ENCODE peak calls at places on chromosomes 2 and 18, in six cellular contexts. One of them, this sample, is unnamed. For H3K27me3, the result is how much of the 10 kb centered on the place peaks cover.

GRCh38 chr2:182668671-182669070 is 47.4 kb upstream of the DNAJC10 start:
- DNase-seq in tibial nerve: no peak
- DNase-seq in adrenal gland: no peak
- DNase-seq in breast epithelium: no peak
- DNase-seq in ovary: no peak
- DNase-seq in endothelial cell of umbilical vein: peak
- DNase-seq in this sample: no peak

GRCh38 chr18:49658871-49659378 is 97.1 kb downstream of the LIPG start:
- DNase-seq in tibial nerve: no peak
- DNase-seq in adrenal gland: no peak
- DNase-seq in ovary: no peak
- DNase-seq in breast epithelium: no peak
- DNase-seq in endothelial cell of umbilical vein: no peak
- DNase-seq in this sample: no peak

GRCh38 chr2:151410485-151410833 is 757 bp downstream of the RIF1 start:
- DNase-seq in ovary: no peak
- DNase-seq in breast epithelium: no peak
- DNase-seq in adrenal gland: no peak
- DNase-seq in tibial nerve: no peak
- DNase-seq in endothelial cell of umbilical vein: no peak
- DNase-seq in this sample: no peak

GRCh38 chr18:21439453-21439852 is 161.1 kb downstream of the ESCO1 start:
- DNase-seq in breast epithelium: no peak
- DNase-seq in tibial nerve: no peak
- DNase-seq in endothelial cell of umbilical vein: no peak
- DNase-seq in adrenal gland: no peak
- DNase-seq in ovary: no peak
- DNase-seq in this sample: no peak

GRCh38 chr2:23042176-23042909 is 342.6 kb upstream of the KLHL29 start:
- DNase-seq in breast epithelium: no peak
- DNase-seq in ovary: no peak
- DNase-seq in endothelial cell of umbilical vein: no peak
- DNase-seq in tibial nerve: no peak
- DNase-seq in adrenal gland: no peak
- DNase-seq in this sample: peak

GRCh38 chr18:58046794-58047555 is 2.9 kb downstream of the NEDD4L start:
- DNase-seq in adrenal gland: no peak
- DNase-seq in ovary: no peak
- DNase-seq in breast epithelium: no peak
- DNase-seq in endothelial cell of umbilical vein: no peak
- DNase-seq in tibial nerve: no peak
- DNase-seq in this sample: no peak

GRCh38 chr2:186976329-186976728 is 127.4 kb upstream of the ZSWIM2 start:
- DNase-seq in breast epithelium: no peak
- DNase-seq in ovary: no peak
- DNase-seq in tibial nerve: no peak
- DNase-seq in endothelial cell of umbilical vein: no peak
- DNase-seq in adrenal gland: no peak
- DNase-seq in this sample: no peak

GRCh38 chr2:11940121-11940743 is 193.8 kb downstream of the LPIN1 start:
- DNase-seq in breast epithelium: no peak
- DNase-seq in ovary: no peak
- DNase-seq in adrenal gland: no peak
- DNase-seq in endothelial cell of umbilical vein: no peak
- DNase-seq in tibial nerve: no peak
- DNase-seq in this sample: no peak

GRCh38 chr18:8788503-8789429 is 83.4 kb downstream of the MTCL1 start:
- DNase-seq in adrenal gland: no peak
- DNase-seq in tibial nerve: no peak
- DNase-seq in ovary: no peak
- DNase-seq in endothelial cell of umbilical vein: no peak
- DNase-seq in breast epithelium: no peak
- DNase-seq in this sample: no peak

GRCh38 chr2:98479959-98480524 is 35.4 kb downstream of the INPP4A start:
- DNase-seq in endothelial cell of umbilical vein: peak
- DNase-seq in tibial nerve: no peak
- DNase-seq in adrenal gland: peak
- DNase-seq in ovary: peak
- DNase-seq in breast epithelium: no peak
- DNase-seq in this sample: peak

GRCh38 chr2:176175729-176176074 is 12.8 kb upstream of the HOXD1 start:
- DNase-seq in ovary: no peak
- DNase-seq in endothelial cell of umbilical vein: no peak
- DNase-seq in breast epithelium: no peak
- DNase-seq in adrenal gland: no peak
- DNase-seq in tibial nerve: no peak
- DNase-seq in this sample: no peak

GRCh38 chr2:176174382-176174834 is 14.1 kb upstream of the HOXD1 start:
- DNase-seq in ovary: peak
- DNase-seq in breast epithelium: no peak
- DNase-seq in endothelial cell of umbilical vein: no peak
- DNase-seq in tibial nerve: no peak
- DNase-seq in adrenal gland: no peak
- DNase-seq in this sample: peak

GRCh38 chr2:176173679-176174381 is 14.6 kb upstream of the HOXD1 start:
- DNase-seq in tibial nerve: no peak
- DNase-seq in ovary: no peak
- DNase-seq in breast epithelium: no peak
- DNase-seq in adrenal gland: no peak
- DNase-seq in endothelial cell of umbilical vein: no peak
- DNase-seq in this sample: no peak

GRCh38 chr2:176176233-176176632 is 12.2 kb upstream of the HOXD1 start:
- DNase-seq in adrenal gland: no peak
- DNase-seq in breast epithelium: no peak
- DNase-seq in endothelial cell of umbilical vein: no peak
- DNase-seq in ovary: no peak
- DNase-seq in tibial nerve: no peak
- DNase-seq in this sample: no peak

GRCh38 chr2:176174850-176175728 is 13.4 kb upstream of the HOXD1 start:
- DNase-seq in ovary: peak
- DNase-seq in tibial nerve: no peak
- DNase-seq in breast epithelium: no peak
- DNase-seq in adrenal gland: peak
- DNase-seq in endothelial cell of umbilical vein: no peak
- DNase-seq in this sample: peak
- H3K27me3 ChIP-seq in ovary: under half
- H3K27me3 ChIP-seq in tibial nerve: under half
- H3K27me3 ChIP-seq in breast epithelium: half or more
- H3K27me3 ChIP-seq in adrenal gland: under half
- H3K27me3 ChIP-seq in endothelial cell of umbilical vein: under half
- H3K27me3 ChIP-seq in this sample: under half

DNA sequence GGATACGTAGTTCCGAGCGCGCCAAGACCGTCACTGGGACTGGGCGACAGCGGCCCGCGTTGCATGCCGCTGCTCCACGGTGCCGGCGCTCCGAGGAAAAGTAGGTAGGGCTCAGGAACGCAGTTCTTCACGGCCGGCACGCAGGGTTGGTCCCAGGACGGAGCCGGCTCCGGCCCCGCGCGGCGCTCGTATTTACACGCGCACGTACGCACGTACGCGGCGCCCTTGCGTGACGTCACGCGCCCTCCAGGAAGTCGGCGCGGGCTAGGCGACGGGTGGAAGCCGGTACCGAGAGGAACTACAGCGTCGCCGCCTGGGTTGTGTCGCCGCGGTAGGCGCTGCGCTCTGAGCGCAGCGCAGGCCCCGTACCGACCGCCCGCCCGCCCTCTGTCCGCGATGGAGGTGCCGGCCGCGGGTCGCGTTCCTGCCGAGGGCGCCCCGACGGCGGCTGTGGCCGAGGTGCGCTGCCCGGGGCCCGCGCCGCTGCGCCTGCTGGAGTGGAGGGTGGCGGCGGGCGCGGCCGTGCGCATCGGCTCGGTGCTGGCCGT is at the start of gene CTDP1:
- DNase-seq in ovary: peak
- DNase-seq in breast epithelium: peak
- DNase-seq in tibial nerve: peak
- DNase-seq in adrenal gland: peak
- DNase-seq in endothelial cell of umbilical vein: peak
- DNase-seq in this sample: peak
- TF ChIP-seq POLR2A in ovary: peak
- TF ChIP-seq POLR2A in breast epithelium: no peak
- TF ChIP-seq POLR2A in tibial nerve: no peak
- TF ChIP-seq POLR2A in adrenal gland: peak
- TF ChIP-seq POLR2A in endothelial cell of umbilical vein: no peak
- TF ChIP-seq POLR2A in this sample: no peak

DNA sequence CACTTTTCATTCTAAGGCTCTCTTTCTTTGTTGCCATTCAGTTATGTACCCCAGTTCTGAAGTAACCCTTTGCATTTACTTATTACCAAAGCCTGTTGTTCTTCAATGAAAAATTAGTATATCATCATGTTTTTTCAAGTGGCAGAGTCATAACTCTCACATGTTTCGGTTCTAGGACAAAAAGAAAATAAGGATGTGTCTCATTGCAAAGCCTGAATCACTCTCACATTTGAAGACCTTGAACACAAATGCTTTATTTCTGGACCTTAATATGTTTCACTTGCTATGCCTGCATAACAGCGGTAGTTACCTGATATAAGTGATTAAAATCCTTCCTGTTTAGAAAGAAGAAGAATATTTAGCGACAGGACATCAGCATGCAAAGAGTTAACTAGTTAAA is 49.1 kb downstream of the ZEB2 start:
- DNase-seq in endothelial cell of umbilical vein: peak
- DNase-seq in adrenal gland: no peak
- DNase-seq in ovary: no peak
- DNase-seq in breast epithelium: no peak
- DNase-seq in tibial nerve: no peak
- DNase-seq in this sample: no peak
- H3K27me3 ChIP-seq in endothelial cell of umbilical vein: under half
- H3K27me3 ChIP-seq in adrenal gland: under half
- H3K27me3 ChIP-seq in ovary: under half
- H3K27me3 ChIP-seq in breast epithelium: under half
- H3K27me3 ChIP-seq in tibial nerve: under half
- H3K27me3 ChIP-seq in this sample: under half

GRCh38 chr2:131092409-131093065 is 723 bp downstream of the FAM168B start:
- DNase-seq in adrenal gland: no peak
- DNase-seq in endothelial cell of umbilical vein: peak
- DNase-seq in ovary: no peak
- DNase-seq in tibial nerve: no peak
- DNase-seq in breast epithelium: no peak
- DNase-seq in this sample: no peak

GRCh38 chr2:131094655-131095281 is 1.5 kb upstream of the FAM168B start:
- DNase-seq in breast epithelium: no peak
- DNase-seq in adrenal gland: no peak
- DNase-seq in endothelial cell of umbilical vein: no peak
- DNase-seq in ovary: no peak
- DNase-seq in tibial nerve: no peak
- DNase-seq in this sample: no peak

DNA sequence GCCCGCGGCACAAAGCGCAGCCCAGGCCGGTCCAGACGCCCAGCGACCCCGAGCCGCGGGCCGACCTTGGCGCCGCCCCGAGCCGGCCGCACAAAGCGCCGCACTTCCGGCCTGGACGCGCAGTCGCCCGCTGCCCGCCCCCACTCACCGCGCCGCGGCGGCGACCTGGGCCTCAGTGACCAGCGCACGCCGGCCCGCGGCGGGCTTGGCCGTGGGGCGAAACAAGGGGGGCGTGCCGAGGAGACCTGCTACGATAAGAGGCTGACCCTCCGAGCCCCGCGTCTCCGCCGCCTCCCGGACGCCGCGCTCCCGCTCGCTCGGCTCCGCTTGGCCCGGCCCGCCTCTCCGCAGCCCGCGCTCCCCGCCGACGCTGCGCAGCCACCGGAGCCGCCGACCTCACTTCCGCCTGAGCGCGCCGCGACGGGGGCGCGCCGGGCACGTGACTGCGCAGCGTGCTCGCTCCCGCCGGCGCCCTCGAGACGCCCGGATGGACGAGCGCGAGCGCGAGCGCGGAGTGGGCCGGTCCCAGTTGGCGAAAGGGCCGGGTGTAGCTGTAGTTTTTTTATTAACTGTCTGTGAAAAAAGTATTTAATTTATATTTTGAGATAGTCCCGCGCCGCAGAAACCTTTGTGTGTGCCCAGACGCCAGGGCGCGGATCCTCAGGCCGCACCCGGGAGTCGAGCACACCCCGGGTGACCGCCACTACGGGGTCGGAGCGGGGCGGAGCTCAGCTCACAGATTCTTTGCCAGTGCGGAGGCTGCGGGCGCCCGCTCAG is at the start of gene FAM168B:
- DNase-seq in endothelial cell of umbilical vein: peak
- DNase-seq in tibial nerve: peak
- DNase-seq in breast epithelium: peak
- DNase-seq in ovary: peak
- DNase-seq in adrenal gland: peak
- DNase-seq in this sample: peak
- TF ChIP-seq POLR2A in endothelial cell of umbilical vein: peak
- TF ChIP-seq POLR2A in tibial nerve: peak
- TF ChIP-seq POLR2A in breast epithelium: no peak
- TF ChIP-seq POLR2A in ovary: peak
- TF ChIP-seq POLR2A in adrenal gland: peak
- TF ChIP-seq POLR2A in this sample: peak

This sample was measured in uterus.